ENCODE peak calls at places on chromosomes 5 and 9, in five cellular contexts. One of them, this sample, is unnamed.

GRCh38 chr5:95940758-95941682 is 20.6 kb downstream of the ELL2 start:
- DNase-seq in EH: peak; percentile 61
- DNase-seq in psoas muscle: no peak
- DNase-seq in fibroblast of lung: no peak
- DNase-seq in stromal cell of bone marrow: no peak
- DNase-seq in this sample: no peak

GRCh38 chr5:138448070-138448469 is 9.2 kb downstream of the REEP2 start:
- DNase-seq in stromal cell of bone marrow: no peak
- DNase-seq in fibroblast of lung: no peak
- DNase-seq in psoas muscle: no peak
- DNase-seq in EH: no peak
- DNase-seq in this sample: no peak

GRCh38 chr5:95124731-95125130 is 160.2 kb downstream of the MCTP1 start:
- DNase-seq in psoas muscle: no peak
- DNase-seq in fibroblast of lung: no peak
- DNase-seq in stromal cell of bone marrow: no peak
- DNase-seq in EH: no peak
- DNase-seq in this sample: no peak

GRCh38 chr5:151298465-151298864 is 5.1 kb downstream of the SLC36A3 start:
- DNase-seq in fibroblast of lung: no peak
- DNase-seq in EH: no peak
- DNase-seq in psoas muscle: no peak
- DNase-seq in stromal cell of bone marrow: no peak
- DNase-seq in this sample: no peak

GRCh38 chr5:132491368-132492364 is 1.1 kb upstream of the IRF1 start:
- DNase-seq in stromal cell of bone marrow: no peak
- DNase-seq in psoas muscle: no peak
- DNase-seq in EH: no peak
- DNase-seq in fibroblast of lung: no peak
- DNase-seq in this sample: no peak

GRCh38 chr5:81021486-81021885 is 61.3 kb downstream of the RASGRF2 start:
- DNase-seq in EH: no peak
- DNase-seq in fibroblast of lung: peak; percentile 32
- DNase-seq in stromal cell of bone marrow: no peak
- DNase-seq in psoas muscle: no peak
- DNase-seq in this sample: no peak

GRCh38 chr9:93959739-93960154 is 4.6 kb upstream of the BARX1 start:
- DNase-seq in EH: no peak
- DNase-seq in fibroblast of lung: peak; percentile 32
- DNase-seq in stromal cell of bone marrow: no peak
- DNase-seq in psoas muscle: no peak
- DNase-seq in this sample: no peak

GRCh38 chr5:171129308-171129707 is 179.7 kb upstream of the TLX3 start:
- DNase-seq in fibroblast of lung: no peak
- DNase-seq in psoas muscle: no peak
- DNase-seq in stromal cell of bone marrow: no peak
- DNase-seq in EH: no peak
- DNase-seq in this sample: no peak

GRCh38 chr5:156755421-156756087 is 94.5 kb upstream of the PPP1R2B start:
- DNase-seq in psoas muscle: no peak
- DNase-seq in EH: peak; percentile 6
- DNase-seq in fibroblast of lung: no peak
- DNase-seq in stromal cell of bone marrow: no peak
- DNase-seq in this sample: no peak

GRCh38 chr5:84450617-84451414 is 66.1 kb upstream of the EDIL3 start:
- DNase-seq in EH: peak; percentile 3
- DNase-seq in psoas muscle: no peak
- DNase-seq in fibroblast of lung: peak; percentile 25
- DNase-seq in stromal cell of bone marrow: peak; percentile 4
- DNase-seq in this sample: no peak

GRCh38 chr9:69265891-69266290 is 59.1 kb upstream of the ENTREP1 start:
- DNase-seq in psoas muscle: no peak
- DNase-seq in EH: peak; percentile 8
- DNase-seq in stromal cell of bone marrow: no peak
- DNase-seq in fibroblast of lung: peak; percentile 9
- DNase-seq in this sample: peak; percentile 10

GRCh38 chr5:67268233-67269011 is 71.8 kb upstream of the CD180 start:
- DNase-seq in psoas muscle: peak; percentile 67
- DNase-seq in fibroblast of lung: peak; percentile 100
- DNase-seq in stromal cell of bone marrow: peak; percentile 92
- DNase-seq in EH: peak; percentile 95
- DNase-seq in this sample: peak; percentile 77

GRCh38 chr9:37995348-37995737 is 73.7 kb downstream of the SHB start:
- DNase-seq in fibroblast of lung: no peak
- DNase-seq in stromal cell of bone marrow: no peak
- DNase-seq in psoas muscle: no peak
- DNase-seq in EH: no peak
- DNase-seq in this sample: no peak

GRCh38 chr5:36876965-36877666 is 547 bp downstream of the NIPBL start:
- DNase-seq in stromal cell of bone marrow: no peak
- DNase-seq in psoas muscle: peak; percentile 68
- DNase-seq in EH: peak; percentile 69
- DNase-seq in fibroblast of lung: peak; percentile 64
- DNase-seq in this sample: no peak